ENCODE peak calls at places on chromosomes 3 and 15, in six cellular contexts. E is EH; R is stimulated activated CD4-positive, alpha-beta T cell treated with anti-CD3 and anti-CD28 coated beads, TNF-alpha, amount 100 ng/mL, for 24 hours; P is NCI-H1105 treated with DMSO at 0.1 percent for 48 hours; X is Caki2; V is B cell. H is an unnamed sample.

GRCh38 chr3:10289785-10290355 is 2.9 kb downstream of the GHRL start:
- DNase-seq in E (no peak), R (no peak), P (no peak), X (no peak), V (no peak), H (no peak)

GRCh38 chr15:82855286-82856092 is 46.1 kb downstream of the WHAMM start:
- DNase-seq in E (no peak), R (no peak), P (no peak), X (no peak), V (no peak), H (no peak)

GRCh38 chr3:159711560-159712333 is 276.9 kb upstream of the IL12A start:
- DNase-seq in E (peak), R (no peak), P (no peak), X (no peak), V (no peak), H (no peak)

GRCh38 chr15:75043509-75044257 is 20.3 kb downstream of the PPCDC start:
- DNase-seq in E (peak), R (no peak), P (no peak), X (peak), V (no peak), H (peak)

GRCh38 chr3:43894176-43895049 is 203.7 kb downstream of the ABHD5 start:
- DNase-seq in E (peak), R (peak), P (no peak), X (no peak), V (peak), H (peak)

GRCh38 chr15:80849308-80849707 is 70.1 kb downstream of the CEMIP start:
- DNase-seq in E (peak), R (no peak), P (no peak), X (peak), V (no peak), H (no peak)

GRCh38 chr15:63402498-63403253 is 21.0 kb upstream of the CA12 start:
- DNase-seq in E (peak), R (no peak), P (peak), X (peak), V (no peak), H (peak)

GRCh38 chr15:94023520-94023919 is 207.8 kb upstream of the MCTP2 start:
- DNase-seq in E (no peak), R (no peak), P (no peak), X (no peak), V (no peak), H (no peak)

GRCh38 chr3:134666052-134666451 is 15.2 kb upstream of the KY start:
- DNase-seq in E (no peak), R (no peak), P (no peak), X (no peak), V (no peak), H (no peak)

GRCh38 chr15:41622901-41623300 is 37.3 kb upstream of the MGA start:
- DNase-seq in E (no peak), R (no peak), P (no peak), X (no peak), V (no peak), H (no peak)

GRCh38 chr15:36334059-36334458 is 245.4 kb upstream of the CDIN1 start:
- DNase-seq in E (peak), R (no peak), P (no peak), X (peak), V (no peak), H (no peak)

GRCh38 chr15:52362497-52362896 is 66.9 kb upstream of the MYO5C start:
- DNase-seq in E (peak), R (no peak), P (no peak), X (no peak), V (no peak), H (peak)

GRCh38 chr15:63945005-63945788 is 101.1 kb downstream of the DAPK2 start:
- DNase-seq in E (peak), R (peak), P (peak), X (peak), V (peak), H (peak)

GRCh38 chr3:141876381-141876890 is at the start of gene ATP1B3:
- DNase-seq in E (peak), R (peak), P (peak), X (peak), V (peak), H (peak)

GRCh38 chr15:34701536-34701935 is 53.3 kb downstream of the GJD2 start:
- DNase-seq in E (no peak), R (no peak), P (no peak), X (no peak), V (no peak), H (no peak)

GRCh38 chr3:56864090-56864489 is 62.3 kb upstream of the ARHGEF3 start:
- DNase-seq in E (no peak), R (peak), P (no peak), X (no peak), V (no peak), H (no peak)

GRCh38 chr3:112814256-112814655 is 32.4 kb downstream of the CD200R1L start:
- DNase-seq in E (peak), R (no peak), P (no peak), X (no peak), V (no peak), H (no peak)

H was measured in cerebellum.